ENCODE peak calls at places on chromosomes 7 and 10, in five cellular contexts. K, I, V, P and E are unnamed samples.

GRCh38 chr10:53314856-53315255 is 542.3 kb upstream of the MBL2 start:
- DNase-seq in V (peak), K (no peak), P (peak), I (no peak), E (peak)

GRCh38 chr7:7017707-7018265 is 164.6 kb upstream of the C1GALT1 start:
- DNase-seq in V (no peak), P (no peak), I (no peak), K (no peak), E (no peak)

GRCh38 chr7:25716421-25716820 is 435.6 kb upstream of the NFE2L3 start:
- DNase-seq in K (no peak), I (no peak), P (no peak), V (peak), E (peak)

GRCh38 chr7:142248-142955 is 50.0 kb upstream of the FAM20C start:
- DNase-seq in I (peak), K (peak), V (no peak), P (peak), E (no peak)

GRCh38 chr10:85043207-85043606 is 714.8 kb downstream of the CCSER2 start:
- DNase-seq in V (no peak), I (no peak), K (no peak), P (no peak), E (no peak)

GRCh38 chr7:45368129-45368807 is 205.9 kb upstream of the ADCY1 start:
- DNase-seq in P (no peak), I (no peak), K (no peak), V (no peak), E (no peak)

GRCh38 chr7:140421521-140421920 is 17.7 kb downstream of the RAB19 start:
- DNase-seq in P (no peak), K (no peak), V (no peak), I (no peak), E (no peak)

GRCh38 chr7:116732788-116733709 is 61.1 kb downstream of the MET start:
- DNase-seq in I (no peak), P (no peak), V (no peak), K (no peak), E (no peak)

GRCh38 chr7:3063016-3063753 is 19.5 kb upstream of the CARD11 start:
- DNase-seq in I (no peak), V (no peak), P (no peak), K (no peak), E (no peak)

GRCh38 chr10:14953452-14954000 is 370 bp downstream of the DCLRE1C start:
- DNase-seq in V (peak), I (no peak), K (peak), P (peak), E (peak)

GRCh38 chr7:117069379-117069778 is 116.1 kb downstream of the ST7 start:
- DNase-seq in P (no peak), K (no peak), I (no peak), V (no peak), E (no peak)

GRCh38 chr10:26067680-26068079 is 133.7 kb downstream of the MYO3A start:
- DNase-seq in P (no peak), K (no peak), I (no peak), V (no peak), E (no peak)

GRCh38 chr7:108136191-108136581 is 6.0 kb upstream of the LAMB4 start:
- DNase-seq in K (no peak), V (no peak), P (no peak), I (no peak), E (no peak)

GRCh38 chr7:96833701-96834453 is 124.2 kb upstream of the SEM1 start:
- DNase-seq in K (no peak), V (no peak), I (no peak), P (no peak), E (no peak)

GRCh38 chr7:116741625-116742316 is 69.8 kb downstream of the MET start:
- DNase-seq in I (no peak), K (no peak), V (peak), P (no peak), E (peak)

GRCh38 chr10:60942604-60943269 is 1.2 kb downstream of the RHOBTB1 start:
- DNase-seq in K (peak), P (peak), V (peak), I (peak), E (peak)

GRCh38 chr7:101950450-101951119 is 133.2 kb downstream of the CUX1 start:
- DNase-seq in K (no peak), P (peak), V (peak), I (no peak), E (peak)

GRCh38 chr7:131800008-131800407 is 243.6 kb upstream of the PODXL start:
- DNase-seq in V (no peak), P (no peak), K (no peak), I (no peak), E (no peak)

GRCh38 chr7:50359995-50360925 is 55.7 kb downstream of the IKZF1 start:
- DNase-seq in P (peak), V (no peak), K (no peak), I (no peak), E (peak)

GRCh38 chr7:143429770-143430698 is 13.2 kb upstream of the TAS2R60 start:
- DNase-seq in I (no peak), V (peak), K (no peak), P (no peak), E (peak)

GRCh38 chr10:33041783-33042437 is 83.9 kb upstream of the ITGB1 start:
- DNase-seq in K (no peak), V (no peak), I (no peak), P (no peak), E (no peak)

GRCh38 chr10:131723601-131724530 is 176.9 kb upstream of the PPP2R2D start:
- DNase-seq in V (no peak), I (peak), K (peak), P (no peak), E (no peak)

GRCh38 chr10:89540550-89540949 is 5.2 kb upstream of the SLC16A12 start:
- DNase-seq in I (no peak), K (no peak), V (peak), P (no peak), E (peak)

GRCh38 chr10:75405201-75406143 is 3.9 kb upstream of the ZNF503 start:
- DNase-seq in K (no peak), V (no peak), I (no peak), P (peak), E (no peak)

GRCh38 chr10:14712991-14713422 is 61.7 kb downstream of the FAM107B start:
- DNase-seq in I (no peak), V (peak), K (no peak), P (no peak), E (peak)

GRCh38 chr7:16604054-16604453 is 41.5 kb downstream of the ANKMY2 start:
- DNase-seq in K (no peak), V (no peak), P (no peak), I (no peak), E (peak)

GRCh38 chr10:101617102-101617823 is 29.1 kb downstream of the DPCD start:
- DNase-seq in I (no peak), K (no peak), V (no peak), P (no peak), E (no peak)

GRCh38 chr10:103549349-103549685 is 55.8 kb downstream of the NEURL1 start:
- DNase-seq in V (no peak), P (no peak), I (no peak), K (no peak), E (no peak)

GRCh38 chr10:48285710-48286109 is 11.2 kb upstream of the FRMPD2 start:
- DNase-seq in I (no peak), P (no peak), K (no peak), V (no peak), E (no peak)

GRCh38 chr10:114708717-114709352 is 50.8 kb upstream of the ABLIM1 start:
- DNase-seq in P (peak), I (no peak), V (peak), K (no peak), E (peak)

GRCh38 chr10:1515121-1515779 is 222.1 kb downstream of the ADARB2 start:
- DNase-seq in P (no peak), I (no peak), K (no peak), V (no peak), E (no peak)

GRCh38 chr7:21903074-21903786 is 42.5 kb downstream of the CDCA7L start:
- DNase-seq in V (no peak), P (no peak), K (no peak), I (no peak), E (peak)

GRCh38 chr10:132302421-132302820 is 5.3 kb downstream of the STK32C start:
- DNase-seq in K (peak), V (no peak), I (peak), P (no peak), E (no peak)

GRCh38 chr7:18995270-18995671 is 122.2 kb downstream of the TWIST1 start:
- DNase-seq in I (no peak), V (no peak), P (no peak), K (no peak), E (no peak)

GRCh38 chr7:130701650-130702049 is 15.3 kb upstream of the TSGA13 start:
- DNase-seq in K (no peak), I (no peak), V (no peak), P (no peak), E (no peak)

GRCh38 chr7:130697791-130698190 is 11.4 kb upstream of the TSGA13 start:
- DNase-seq in I (no peak), P (no peak), K (no peak), V (no peak), E (no peak)

GRCh38 chr7:130699686-130700085 is 13.3 kb upstream of the TSGA13 start:
- DNase-seq in K (no peak), V (no peak), P (no peak), I (no peak), E (no peak)

GRCh38 chr7:130700760-130701159 is 14.4 kb upstream of the TSGA13 start:
- DNase-seq in V (no peak), I (no peak), P (no peak), K (no peak), E (no peak)

GRCh38 chr7:130695840-130696239 is 9.5 kb upstream of the TSGA13 start:
- DNase-seq in I (no peak), K (no peak), V (peak), P (peak), E (peak)
- TF ChIP-seq CTCF in I (peak), K (no peak), V (peak), P (peak), E (peak)

GRCh38 chr7:30427296-30428080 is 51.1 kb downstream of the NOD1 start:
- DNase-seq in I (no peak), V (no peak), K (no peak), P (no peak), E (no peak)
- H3K4me3 ChIP-seq in I (no peak), V (no peak), K (no peak), P (no peak), E (no peak)

DNA sequence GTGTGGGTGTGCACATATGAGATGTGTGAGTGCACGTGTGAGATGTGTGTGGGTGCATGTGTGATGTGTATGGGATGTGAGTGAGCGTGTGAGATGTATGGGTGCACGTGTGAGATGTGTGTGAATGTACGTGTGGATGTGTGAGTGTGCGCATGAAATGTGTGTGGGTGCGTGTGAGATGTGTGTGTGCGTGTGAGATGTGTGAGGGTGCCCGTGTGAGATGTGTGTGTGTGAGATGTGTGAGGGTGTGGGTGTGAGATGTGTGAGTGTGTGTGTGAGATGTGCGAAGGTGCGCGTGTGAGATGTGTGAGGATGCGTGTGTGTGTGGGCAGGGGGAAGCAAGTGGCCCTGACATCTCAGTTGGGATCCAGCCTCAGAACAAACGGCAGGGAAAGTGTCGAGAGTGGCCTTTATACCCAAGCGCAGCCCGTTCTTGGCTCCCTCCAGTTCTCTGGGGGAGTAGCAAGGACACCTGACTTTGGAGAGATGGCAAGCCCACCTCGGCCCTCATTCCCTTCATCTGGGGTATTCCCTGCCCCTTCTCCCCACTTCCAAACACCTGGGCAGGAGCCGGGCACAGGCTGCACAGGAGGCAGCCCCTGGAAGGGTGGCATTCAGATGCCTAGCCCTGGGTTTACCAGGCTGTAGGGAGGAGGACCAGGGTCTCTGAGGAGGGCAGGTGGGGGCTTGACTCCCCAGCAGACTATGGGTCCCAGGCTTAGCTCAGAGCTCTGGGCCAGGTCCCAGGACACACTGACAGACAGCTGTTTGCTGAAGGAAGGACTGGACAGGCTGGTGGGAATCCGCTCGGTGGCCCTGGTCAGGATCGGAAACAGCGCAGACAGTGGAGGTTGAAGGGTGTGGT is 31.6 kb downstream of the PPIF start:
- DNase-seq in K (peak), I (peak), P (no peak), V (no peak), E (no peak)
- TF ChIP-seq CTCF in K (no peak), I (no peak), P (no peak), V (no peak), E (no peak)

GRCh38 chr7:71322201-71322600 is 190.3 kb downstream of the GALNT17 start:
- DNase-seq in V (no peak), P (no peak), K (no peak), I (no peak), E (no peak)

GRCh38 chr7:71323726-71324125 is 191.8 kb downstream of the GALNT17 start:
- DNase-seq in V (no peak), I (no peak), P (no peak), K (no peak), E (no peak)

GRCh38 chr7:71326596-71326995 is 194.7 kb downstream of the GALNT17 start:
- DNase-seq in V (no peak), P (no peak), I (no peak), K (no peak), E (no peak)

GRCh38 chr7:71327946-71328345 is 196.0 kb downstream of the GALNT17 start:
- DNase-seq in K (no peak), P (no peak), I (no peak), V (no peak), E (no peak)

DNA sequence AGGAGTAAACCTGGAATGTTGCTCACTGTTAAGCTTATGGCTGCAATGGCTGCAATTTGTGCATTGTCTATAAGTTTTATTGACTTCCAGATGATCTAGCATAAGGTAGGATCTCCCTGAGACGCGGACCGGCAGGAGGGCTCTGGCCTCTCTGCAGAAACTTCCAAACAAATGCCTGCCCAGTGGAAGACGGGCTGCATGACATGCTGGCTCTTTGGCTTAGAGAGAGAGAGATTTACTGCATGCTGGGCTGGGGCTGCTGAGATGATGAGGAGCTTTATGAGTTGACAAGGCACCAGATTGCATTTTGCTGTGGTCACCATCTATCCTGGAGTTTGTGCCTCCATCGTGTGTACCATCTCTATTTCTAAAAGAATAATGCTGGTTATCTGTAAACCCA is 193.2 kb downstream of the GALNT17 start:
- DNase-seq in V (no peak), I (no peak), P (no peak), K (no peak), E (no peak)
- H3K4me3 ChIP-seq in V (no peak), I (no peak), P (no peak), K (no peak), E (no peak)